ENCODE peak calls at places on chromosomes 1 and 21, in four cellular contexts. One of them, this sample, is unnamed.
A peak's percentile ranks its signal among the peaks of the same experiment; 100 is the strongest.

GRCh38 chr1:19151537-19151936 is 58.5 kb downstream of the UBR4 start:
- DNase-seq in WTC11: no peak
- DNase-seq in NCI-H1105: no peak
- DNase-seq in adipocyte: no peak
- DNase-seq in this sample: no peak

GRCh38 chr1:183699643-183700160 is 46.6 kb upstream of the APOBEC4 start:
- DNase-seq in WTC11: no peak
- DNase-seq in NCI-H1105: no peak
- DNase-seq in adipocyte: peak; percentile 59
- DNase-seq in this sample: no peak

GRCh38 chr1:66412689-66413088 is 121.3 kb upstream of the SGIP1 start:
- DNase-seq in WTC11: no peak
- DNase-seq in NCI-H1105: no peak
- DNase-seq in adipocyte: peak; percentile 59
- DNase-seq in this sample: no peak

GRCh38 chr1:112575154-112575804 is 43.7 kb downstream of the ST7L start:
- DNase-seq in WTC11: no peak
- DNase-seq in NCI-H1105: no peak
- DNase-seq in adipocyte: peak; percentile 96
- DNase-seq in this sample: no peak

GRCh38 chr1:39130297-39130696 is 74.2 kb upstream of the MACF1 start:
- DNase-seq in WTC11: no peak
- DNase-seq in NCI-H1105: no peak
- DNase-seq in adipocyte: peak; percentile 79
- DNase-seq in this sample: no peak

GRCh38 chr1:8745749-8746390 is 71.6 kb downstream of the RERE start:
- DNase-seq in WTC11: no peak
- DNase-seq in NCI-H1105: no peak
- DNase-seq in adipocyte: no peak
- DNase-seq in this sample: no peak

GRCh38 chr1:92817986-92818764 is 13.7 kb upstream of the RPL5 start:
- DNase-seq in WTC11: peak; percentile 20
- DNase-seq in NCI-H1105: no peak
- DNase-seq in adipocyte: peak; percentile 52
- DNase-seq in this sample: no peak

GRCh38 chr21:29238052-29238966 is 60.4 kb upstream of the BACH1 start:
- DNase-seq in WTC11: no peak
- DNase-seq in NCI-H1105: no peak
- DNase-seq in adipocyte: peak; percentile 44
- DNase-seq in this sample: no peak

GRCh38 chr1:169321539-169321938 is 46.1 kb downstream of the NME7 start:
- DNase-seq in WTC11: no peak
- DNase-seq in NCI-H1105: no peak
- DNase-seq in adipocyte: peak; percentile 73
- DNase-seq in this sample: no peak

GRCh38 chr1:245448858-245449534 is 294.2 kb downstream of the KIF26B start:
- DNase-seq in WTC11: no peak
- DNase-seq in NCI-H1105: no peak
- DNase-seq in adipocyte: no peak
- DNase-seq in this sample: no peak

GRCh38 chr1:1200876-1201810 is 5.2 kb downstream of the TNFRSF18 start:
- DNase-seq in WTC11: peak; percentile 55
- DNase-seq in NCI-H1105: peak; percentile 23
- DNase-seq in adipocyte: peak; percentile 79
- DNase-seq in this sample: no peak

GRCh38 chr21:39715804-39716397 is 29.1 kb upstream of the IGSF5 start:
- DNase-seq in WTC11: peak; percentile 54
- DNase-seq in NCI-H1105: peak; percentile 28
- DNase-seq in adipocyte: peak; percentile 82
- DNase-seq in this sample: no peak

GRCh38 chr1:11615109-11615508 is 39.1 kb downstream of the FBXO2 start:
- DNase-seq in WTC11: no peak
- DNase-seq in NCI-H1105: no peak
- DNase-seq in adipocyte: no peak
- DNase-seq in this sample: no peak

GRCh38 chr1:6009120-6010040 is 17.2 kb upstream of the NPHP4 start:
- DNase-seq in WTC11: no peak
- DNase-seq in NCI-H1105: no peak
- DNase-seq in adipocyte: no peak
- DNase-seq in this sample: no peak

GRCh38 chr1:18673976-18674375 is 43.3 kb downstream of the PAX7 start:
- DNase-seq in WTC11: no peak
- DNase-seq in NCI-H1105: no peak
- DNase-seq in adipocyte: no peak
- DNase-seq in this sample: no peak

GRCh38 chr1:12595839-12596821 is 21.9 kb downstream of the DHRS3 start:
- DNase-seq in WTC11: peak; percentile 89
- DNase-seq in NCI-H1105: no peak
- DNase-seq in adipocyte: peak; percentile 97
- DNase-seq in this sample: no peak

GRCh38 chr1:61090546-61090945 is 8.2 kb downstream of the NFIA start:
- DNase-seq in WTC11: no peak
- DNase-seq in NCI-H1105: no peak
- DNase-seq in adipocyte: no peak
- DNase-seq in this sample: no peak

GRCh38 chr1:6028042-6028895 is 17.4 kb upstream of the KCNAB2 start:
- DNase-seq in WTC11: no peak
- DNase-seq in NCI-H1105: no peak
- DNase-seq in adipocyte: no peak
- DNase-seq in this sample: no peak

GRCh38 chr1:228140724-228141081 is 624 bp downstream of the GUK1 start:
- DNase-seq in WTC11: no peak
- DNase-seq in NCI-H1105: no peak
- DNase-seq in adipocyte: no peak
- DNase-seq in this sample: no peak

GRCh38 chr1:17265162-17265561 is 16.3 kb downstream of the PADI3 start:
- DNase-seq in WTC11: peak; percentile 26
- DNase-seq in NCI-H1105: no peak
- DNase-seq in adipocyte: peak; percentile 8
- DNase-seq in this sample: no peak

GRCh38 chr1:208557046-208557445 is 312.9 kb upstream of the PLXNA2 start:
- DNase-seq in WTC11: no peak
- DNase-seq in NCI-H1105: no peak
- DNase-seq in adipocyte: no peak
- DNase-seq in this sample: no peak

GRCh38 chr1:3611170-3612019 is at the start of gene MEGF6:
- DNase-seq in WTC11: peak; percentile 97
- DNase-seq in NCI-H1105: peak; percentile 91
- DNase-seq in adipocyte: peak; percentile 80
- DNase-seq in this sample: peak; percentile 39

GRCh38 chr1:243732627-243733026 is 117.4 kb downstream of the AKT3 start:
- DNase-seq in WTC11: no peak
- DNase-seq in NCI-H1105: peak; percentile 49
- DNase-seq in adipocyte: no peak
- DNase-seq in this sample: no peak